ENCODE peak calls at places on chromosomes 1 and 21, in five cellular contexts. One of them, this sample, is unnamed. For H3K36me3, the result is how much of the 10 kb centered on the place peaks cover.

GRCh38 chr1:56284933-56285332 is 294.4 kb downstream of the PLPP3 start:
- DNase-seq in HCT116: no peak
- DNase-seq in colonic mucosa: no peak
- DNase-seq in IMR-90: peak
- DNase-seq in breast epithelium: no peak
- DNase-seq in this sample: peak

GRCh38 chr1:1059494-1060280 is 14.4 kb downstream of the RNF223 start:
- DNase-seq in IMR-90: peak
- DNase-seq in HCT116: no peak
- DNase-seq in colonic mucosa: peak
- DNase-seq in breast epithelium: peak
- DNase-seq in this sample: peak

GRCh38 chr21:45030637-45031218 is 43.7 kb upstream of the ADARB1 start:
- DNase-seq in IMR-90: no peak
- DNase-seq in HCT116: no peak
- DNase-seq in colonic mucosa: no peak
- DNase-seq in breast epithelium: no peak
- DNase-seq in this sample: no peak

GRCh38 chr1:78126506-78126905 is 80.7 kb downstream of the GIPC2 start:
- DNase-seq in HCT116: no peak
- DNase-seq in IMR-90: no peak
- DNase-seq in colonic mucosa: no peak
- DNase-seq in breast epithelium: no peak
- DNase-seq in this sample: no peak

GRCh38 chr1:56329970-56330369 is 249.4 kb downstream of the PLPP3 start:
- DNase-seq in colonic mucosa: no peak
- DNase-seq in breast epithelium: no peak
- DNase-seq in IMR-90: peak
- DNase-seq in HCT116: no peak
- DNase-seq in this sample: no peak

GRCh38 chr1:156896490-156897033 is 3.0 kb downstream of the PEAR1 start:
- DNase-seq in HCT116: peak
- DNase-seq in colonic mucosa: no peak
- DNase-seq in IMR-90: peak
- DNase-seq in breast epithelium: no peak
- DNase-seq in this sample: peak

GRCh38 chr21:15063081-15063820 is 1.5 kb downstream of the NRIP1 start:
- DNase-seq in breast epithelium: no peak
- DNase-seq in IMR-90: peak
- DNase-seq in HCT116: no peak
- DNase-seq in colonic mucosa: peak
- DNase-seq in this sample: no peak

GRCh38 chr1:28887418-28887834 is 26.9 kb upstream of the EPB41 start:
- DNase-seq in IMR-90: no peak
- DNase-seq in HCT116: no peak
- DNase-seq in breast epithelium: no peak
- DNase-seq in colonic mucosa: peak
- DNase-seq in this sample: no peak

GRCh38 chr1:65170511-65171142 is 22.6 kb downstream of the AK4 start:
- DNase-seq in HCT116: no peak
- DNase-seq in IMR-90: peak
- DNase-seq in colonic mucosa: no peak
- DNase-seq in breast epithelium: peak
- DNase-seq in this sample: no peak

GRCh38 chr1:44501022-44501910 is 96.2 kb downstream of the RNF220 start:
- DNase-seq in IMR-90: no peak
- DNase-seq in breast epithelium: no peak
- DNase-seq in colonic mucosa: no peak
- DNase-seq in HCT116: no peak
- DNase-seq in this sample: no peak

GRCh38 chr1:232925421-232926202 is 24.8 kb upstream of the NTPCR start:
- DNase-seq in colonic mucosa: no peak
- DNase-seq in HCT116: no peak
- DNase-seq in IMR-90: no peak
- DNase-seq in breast epithelium: no peak
- DNase-seq in this sample: no peak

GRCh38 chr1:105102385-105102784 is 1352.7 kb downstream of the AMY1C start:
- DNase-seq in colonic mucosa: no peak
- DNase-seq in breast epithelium: no peak
- DNase-seq in IMR-90: no peak
- DNase-seq in HCT116: no peak
- DNase-seq in this sample: no peak

GRCh38 chr1:51237313-51237700 is 1.2 kb downstream of the RNF11 start:
- DNase-seq in IMR-90: no peak
- DNase-seq in breast epithelium: no peak
- DNase-seq in HCT116: no peak
- DNase-seq in colonic mucosa: no peak
- DNase-seq in this sample: no peak

GRCh38 chr1:87329051-87329755 is 523 bp downstream of the LMO4 start:
- DNase-seq in IMR-90: peak
- DNase-seq in HCT116: no peak
- DNase-seq in breast epithelium: no peak
- DNase-seq in colonic mucosa: peak
- DNase-seq in this sample: peak

GRCh38 chr1:29647581-29647980 is 411.3 kb downstream of the PTPRU start:
- DNase-seq in HCT116: no peak
- DNase-seq in breast epithelium: no peak
- DNase-seq in colonic mucosa: no peak
- DNase-seq in IMR-90: peak
- DNase-seq in this sample: no peak

GRCh38 chr21:16563795-16564194 is 834.0 kb downstream of the USP25 start:
- DNase-seq in HCT116: no peak
- DNase-seq in IMR-90: no peak
- DNase-seq in colonic mucosa: no peak
- DNase-seq in breast epithelium: peak
- DNase-seq in this sample: no peak

GRCh38 chr21:38796426-38796825 is 9.3 kb upstream of the ETS2 start:
- DNase-seq in colonic mucosa: no peak
- DNase-seq in IMR-90: peak
- DNase-seq in breast epithelium: no peak
- DNase-seq in HCT116: no peak
- DNase-seq in this sample: peak

GRCh38 chr1:77874804-77875445 is 13.5 kb upstream of the NEXN start:
- DNase-seq in IMR-90: peak
- DNase-seq in colonic mucosa: no peak
- DNase-seq in breast epithelium: no peak
- DNase-seq in HCT116: no peak
- DNase-seq in this sample: peak

GRCh38 chr1:240293706-240294105 is 202.0 kb downstream of the FMN2 start:
- DNase-seq in HCT116: no peak
- DNase-seq in colonic mucosa: no peak
- DNase-seq in breast epithelium: no peak
- DNase-seq in IMR-90: peak
- DNase-seq in this sample: no peak

GRCh38 chr1:13830616-13831280 is 130.8 kb downstream of the PRDM2 start:
- DNase-seq in breast epithelium: no peak
- DNase-seq in colonic mucosa: peak
- DNase-seq in IMR-90: peak
- DNase-seq in HCT116: no peak
- DNase-seq in this sample: no peak

GRCh38 chr1:3987669-3988235 is 87.7 kb upstream of the C1orf174 start:
- DNase-seq in breast epithelium: no peak
- DNase-seq in colonic mucosa: no peak
- DNase-seq in IMR-90: no peak
- DNase-seq in HCT116: no peak
- DNase-seq in this sample: no peak

GRCh38 chr1:93324486-93325464 is 20.9 kb upstream of the DR1 start:
- DNase-seq in IMR-90: peak
- DNase-seq in breast epithelium: no peak
- DNase-seq in colonic mucosa: no peak
- DNase-seq in HCT116: peak
- DNase-seq in this sample: peak

GRCh38 chr1:212585210-212585609 is 23.4 kb upstream of the ATF3 start:
- DNase-seq in IMR-90: no peak
- DNase-seq in colonic mucosa: no peak
- DNase-seq in HCT116: no peak
- DNase-seq in breast epithelium: no peak
- DNase-seq in this sample: no peak

GRCh38 chr1:54384921-54385726 is 21.1 kb downstream of the SSBP3 start:
- DNase-seq in HCT116: no peak
- DNase-seq in colonic mucosa: no peak
- DNase-seq in IMR-90: peak
- DNase-seq in breast epithelium: peak
- DNase-seq in this sample: no peak

GRCh38 chr1:11447903-11448302 is 31.1 kb upstream of the DISP3 start:
- DNase-seq in breast epithelium: no peak
- DNase-seq in colonic mucosa: no peak
- DNase-seq in HCT116: no peak
- DNase-seq in IMR-90: no peak
- DNase-seq in this sample: no peak

GRCh38 chr1:203126151-203126865 is 1.2 kb upstream of the ADORA1 start:
- DNase-seq in HCT116: no peak
- DNase-seq in IMR-90: peak
- DNase-seq in colonic mucosa: no peak
- DNase-seq in breast epithelium: no peak
- DNase-seq in this sample: no peak

GRCh38 chr1:21232044-21232443 is 55.3 kb upstream of the EIF4G3 start:
- DNase-seq in HCT116: peak
- DNase-seq in breast epithelium: no peak
- DNase-seq in IMR-90: peak
- DNase-seq in colonic mucosa: peak
- DNase-seq in this sample: peak

DNA sequence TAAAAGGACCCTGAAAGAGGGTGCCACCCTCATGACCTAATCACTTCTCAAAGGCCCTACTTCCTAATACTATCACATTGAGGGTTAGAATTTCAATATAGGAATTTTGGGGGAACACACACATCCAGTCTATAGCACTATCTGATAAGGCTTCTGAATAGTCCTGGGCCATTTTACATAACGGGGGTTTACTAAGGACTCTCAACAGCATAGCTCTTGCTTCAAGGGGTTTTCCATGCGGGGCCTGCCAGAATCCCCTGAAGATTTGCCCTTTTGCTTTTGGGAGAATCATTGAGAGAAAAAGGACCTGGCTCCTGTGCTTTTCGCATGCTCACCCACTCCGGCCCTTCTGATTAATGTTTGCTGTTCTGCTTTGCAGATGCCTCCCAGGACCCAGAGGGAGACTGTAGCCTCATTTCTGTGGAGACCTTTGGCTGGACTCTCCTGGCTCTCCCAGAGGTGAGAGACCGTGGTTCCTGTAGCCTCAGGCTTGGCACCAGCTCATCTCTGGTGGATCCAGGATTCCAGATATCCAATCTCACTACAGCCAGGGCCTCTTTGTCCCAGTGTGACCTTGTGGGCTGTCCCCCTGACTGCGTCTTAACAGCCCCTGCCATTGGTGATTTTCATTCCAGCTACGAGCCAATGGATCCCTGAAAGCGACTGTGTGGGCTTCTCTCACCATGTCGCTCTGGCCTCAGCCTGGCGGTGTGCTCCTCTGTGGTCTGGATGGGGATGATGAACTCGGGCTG is 72.6 kb downstream of the DDR2 start:
- DNase-seq in IMR-90: no peak
- DNase-seq in HCT116: no peak
- DNase-seq in breast epithelium: no peak
- DNase-seq in colonic mucosa: no peak
- DNase-seq in this sample: no peak
- H3K36me3 ChIP-seq in IMR-90: under half
- H3K36me3 ChIP-seq in HCT116: under half
- H3K36me3 ChIP-seq in breast epithelium: under half
- H3K36me3 ChIP-seq in colonic mucosa: under half
- H3K36me3 ChIP-seq in this sample: under half

GRCh38 chr1:113876181-113876580 is 4.7 kb upstream of the PTPN22 start:
- DNase-seq in IMR-90: no peak
- DNase-seq in HCT116: no peak
- DNase-seq in breast epithelium: no peak
- DNase-seq in colonic mucosa: no peak
- DNase-seq in this sample: no peak

GRCh38 chr1:113872219-113872934 is 865 bp upstream of the PTPN22 start:
- DNase-seq in breast epithelium: no peak
- DNase-seq in colonic mucosa: no peak
- DNase-seq in IMR-90: no peak
- DNase-seq in HCT116: no peak
- DNase-seq in this sample: no peak

GRCh38 chr1:113879459-113880038 is 7.8 kb downstream of the BCL2L15 start:
- DNase-seq in IMR-90: peak
- DNase-seq in HCT116: no peak
- DNase-seq in colonic mucosa: no peak
- DNase-seq in breast epithelium: no peak
- DNase-seq in this sample: no peak

GRCh38 chr1:113874017-113874879 is 2.7 kb upstream of the PTPN22 start:
- DNase-seq in colonic mucosa: peak
- DNase-seq in IMR-90: peak
- DNase-seq in HCT116: peak
- DNase-seq in breast epithelium: no peak
- DNase-seq in this sample: no peak

DNA sequence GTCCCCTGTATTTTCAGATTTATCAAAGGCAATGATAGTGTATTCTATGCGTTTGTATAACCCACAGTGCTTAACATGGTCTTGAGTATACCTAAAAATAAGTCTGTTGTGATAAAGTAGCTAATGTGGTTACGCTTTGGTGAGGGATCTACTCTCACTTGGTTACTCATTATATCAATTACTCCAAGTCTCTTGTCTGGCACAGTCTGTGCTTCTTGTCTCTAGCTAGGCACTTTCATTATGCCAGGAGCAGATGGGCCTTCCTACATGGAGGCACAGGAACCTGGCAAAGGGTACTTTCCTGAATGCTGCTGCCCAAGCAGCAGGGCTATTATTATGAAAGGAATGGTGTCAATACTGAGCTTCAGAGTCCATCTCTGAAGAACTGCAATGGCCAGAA is 4.2 kb upstream of the PTPN22 start:
- DNase-seq in HCT116: no peak
- DNase-seq in colonic mucosa: no peak
- DNase-seq in IMR-90: no peak
- DNase-seq in breast epithelium: no peak
- DNase-seq in this sample: no peak
- H3K27ac ChIP-seq in HCT116: no peak
- H3K27ac ChIP-seq in colonic mucosa: peak
- H3K27ac ChIP-seq in IMR-90: no peak
- H3K27ac ChIP-seq in breast epithelium: no peak
- H3K27ac ChIP-seq in this sample: no peak

GRCh38 chr1:40951943-40952743 is 27.4 kb upstream of the CTPS1 start:
- DNase-seq in HCT116: peak
- DNase-seq in breast epithelium: peak
- DNase-seq in IMR-90: peak
- DNase-seq in colonic mucosa: peak
- DNase-seq in this sample: peak

GRCh38 chr1:40949563-40949962 is 29.9 kb upstream of the CTPS1 start:
- DNase-seq in colonic mucosa: no peak
- DNase-seq in breast epithelium: no peak
- DNase-seq in IMR-90: no peak
- DNase-seq in HCT116: no peak
- DNase-seq in this sample: no peak

GRCh38 chr1:40956397-40956796 is 23.1 kb upstream of the CTPS1 start:
- DNase-seq in IMR-90: no peak
- DNase-seq in HCT116: no peak
- DNase-seq in colonic mucosa: no peak
- DNase-seq in breast epithelium: no peak
- DNase-seq in this sample: no peak

GRCh38 chr1:40955266-40955665 is 24.2 kb upstream of the CTPS1 start:
- DNase-seq in breast epithelium: no peak
- DNase-seq in colonic mucosa: no peak
- DNase-seq in IMR-90: no peak
- DNase-seq in HCT116: no peak
- DNase-seq in this sample: peak

GRCh38 chr1:40952744-40953315 is 26.7 kb upstream of the CTPS1 start:
- DNase-seq in HCT116: no peak
- DNase-seq in IMR-90: no peak
- DNase-seq in breast epithelium: no peak
- DNase-seq in colonic mucosa: no peak
- DNase-seq in this sample: no peak
- TF ChIP-seq CTCF in HCT116: no peak
- TF ChIP-seq CTCF in IMR-90: no peak
- TF ChIP-seq CTCF in breast epithelium: no peak
- TF ChIP-seq CTCF in colonic mucosa: no peak
- TF ChIP-seq CTCF in this sample: no peak

GRCh38 chr1:36091698-36092097 is 3.0 kb downstream of the ADPRS start:
- DNase-seq in IMR-90: no peak
- DNase-seq in breast epithelium: no peak
- DNase-seq in HCT116: no peak
- DNase-seq in colonic mucosa: no peak
- DNase-seq in this sample: no peak
- H3K36me3 ChIP-seq in IMR-90: under half
- H3K36me3 ChIP-seq in breast epithelium: under half
- H3K36me3 ChIP-seq in HCT116: under half
- H3K36me3 ChIP-seq in colonic mucosa: under half
- H3K36me3 ChIP-seq in this sample: under half